ENCODE peak calls at places on chromosomes 12 and 14, in four cellular contexts. M is posterior vena cava, I is NT2/D1, T is substantia nigra. V is an unnamed sample.

GRCh38 chr14:40204441-40205175 is 772.4 kb upstream of the FBXO33 start:
- DNase-seq in M (no peak), T (no peak), I (no peak), V (no peak)

GRCh38 chr12:108447168-108447840 is 67.8 kb upstream of the FICD start:
- DNase-seq in T (no peak), M (no peak), I (no peak), V (no peak)

GRCh38 chr14:93994919-93995682 is 2.0 kb upstream of the CCDC197 start:
- DNase-seq in I (no peak), T (no peak), M (no peak), V (no peak)

GRCh38 chr14:75069021-75069810 is at the start of gene ZC2HC1C:
- DNase-seq in T (peak), I (peak), M (peak), V (peak)

GRCh38 chr12:119802472-119802871 is 74.6 kb downstream of the CIT start:
- DNase-seq in M (peak), I (no peak), T (peak), V (no peak)

GRCh38 chr12:132471011-132471857 is 18.7 kb upstream of the FBRSL1 start:
- DNase-seq in M (no peak), I (no peak), T (no peak), V (peak)

GRCh38 chr12:124679533-124680371 is 112.3 kb upstream of the NCOR2 start:
- DNase-seq in I (no peak), T (peak), M (peak), V (peak)

GRCh38 chr14:31439554-31439953 is 17.8 kb downstream of the DTD2 start:
- DNase-seq in T (no peak), M (no peak), I (no peak), V (no peak)

GRCh38 chr14:98099527-98099926 is 1172.5 kb downstream of the BCL11B start:
- DNase-seq in M (no peak), T (no peak), I (no peak), V (no peak)

GRCh38 chr14:99649219-99649618 is 4.3 kb downstream of the HHIPL1 start:
- DNase-seq in M (no peak), I (no peak), T (no peak), V (no peak)

GRCh38 chr14:24941719-24942118 is 108.2 kb downstream of the STXBP6 start:
- DNase-seq in T (no peak), I (no peak), M (no peak), V (no peak)

GRCh38 chr12:8658361-8658760 is 4.3 kb downstream of the MFAP5 start:
- DNase-seq in I (no peak), T (no peak), M (no peak), V (no peak)

GRCh38 chr14:101358726-101359125 is 202.6 kb upstream of the DIO3 start:
- DNase-seq in I (no peak), M (peak), T (no peak), V (no peak)

GRCh38 chr12:13376627-13377373 is 180.3 kb downstream of the EMP1 start:
- DNase-seq in T (no peak), I (no peak), M (no peak), V (no peak)

GRCh38 chr12:128637616-128638606 is 185.8 kb downstream of the SLC15A4 start:
- DNase-seq in T (no peak), I (no peak), M (no peak), V (no peak)

GRCh38 chr14:50801706-50802105 is 29.3 kb downstream of the NIN start:
- DNase-seq in T (no peak), M (no peak), I (no peak), V (no peak)

GRCh38 chr12:30484658-30485057 is 211.0 kb downstream of the IPO8 start:
- DNase-seq in T (no peak), M (no peak), I (no peak), V (no peak)

GRCh38 chr14:50335989-50336391 is 23.9 kb downstream of the DMAC2L start:
- DNase-seq in I (no peak), T (peak), M (no peak), V (peak)

GRCh38 chr12:46372852-46373302 is 304 bp upstream of the SLC38A2 start:
- DNase-seq in T (no peak), I (no peak), M (no peak), V (no peak)

GRCh38 chr12:52221912-52222457 is 11.1 kb upstream of the KRT7 start:
- DNase-seq in M (peak), I (no peak), T (no peak), V (no peak)

GRCh38 chr14:99181246-99181645 is 90.8 kb downstream of the BCL11B start:
- DNase-seq in I (no peak), M (no peak), T (no peak), V (no peak)

GRCh38 chr12:88472248-88472647 is 108.0 kb downstream of the KITLG start:
- DNase-seq in I (no peak), T (no peak), M (no peak), V (no peak)

GRCh38 chr12:11798856-11799530 is 149.5 kb downstream of the ETV6 start:
- DNase-seq in T (no peak), I (no peak), M (no peak), V (peak)

GRCh38 chr14:100340454-100340813 is 17.3 kb downstream of the SLC25A47 start:
- DNase-seq in M (no peak), T (no peak), I (no peak), V (no peak)

GRCh38 chr12:57233357-57234232 is 4.1 kb downstream of the SHMT2 start:
- DNase-seq in M (peak), I (no peak), T (no peak), V (no peak)

GRCh38 chr12:24754690-24755638 is 193.9 kb downstream of the BCAT1 start:
- DNase-seq in T (no peak), M (no peak), I (no peak), V (no peak)

GRCh38 chr12:65525501-65526141 is 247.1 kb downstream of the MSRB3 start:
- DNase-seq in T (no peak), I (no peak), M (no peak), V (no peak)

GRCh38 chr12:52903855-52904508 is 894 bp downstream of the KRT8 start:
- DNase-seq in M (no peak), T (no peak), I (no peak), V (no peak)

GRCh38 chr12:87793134-87793533 is 236.1 kb downstream of the C12orf50 start:
- DNase-seq in T (no peak), I (no peak), M (peak), V (no peak)

GRCh38 chr12:54227376-54227775 is 38.6 kb upstream of the SMUG1 start:
- DNase-seq in M (peak), T (no peak), I (no peak), V (no peak)

GRCh38 chr12:130013771-130014484 is 110.1 kb upstream of the TMEM132D start:
- DNase-seq in T (peak), I (peak), M (no peak), V (no peak)

GRCh38 chr14:103185051-103186027 is 62.1 kb downstream of the TNFAIP2 start:
- DNase-seq in I (no peak), M (no peak), T (no peak), V (no peak)

GRCh38 chr14:34498684-34499412 is 36.8 kb upstream of the SPTSSA start:
- DNase-seq in M (no peak), T (no peak), I (no peak), V (no peak)

GRCh38 chr12:103924761-103925641 is 5.2 kb upstream of the HSP90B1 start:
- DNase-seq in M (no peak), T (no peak), I (no peak), V (no peak)